ENCODE peak calls at places on chromosomes 3 and 15, in five cellular contexts. Q, J, B, L and X are unnamed samples.

GRCh38 chr3:183098538-183099025 is 714 bp downstream of the MCCC1 start:
- DNase-seq in Q (no peak), J (no peak), B (no peak), L (no peak), X (no peak)

GRCh38 chr3:64223809-64224570 is 1.3 kb downstream of the PRICKLE2 start:
- DNase-seq in Q (no peak), J (no peak), B (no peak), L (no peak), X (no peak)

GRCh38 chr15:64690578-64691296 is 84.7 kb downstream of the RBPMS2 start:
- DNase-seq in Q (no peak), J (no peak), B (no peak), L (no peak), X (no peak)

GRCh38 chr15:69604050-69604378 is 151.4 kb downstream of the RPLP1 start:
- DNase-seq in Q (no peak), J (peak), B (no peak), L (no peak), X (no peak)

GRCh38 chr15:55277116-55277564 is 12.5 kb downstream of the RAB27A start:
- DNase-seq in Q (no peak), J (no peak), B (peak), L (no peak), X (no peak)

GRCh38 chr3:47288966-47289910 is 6.5 kb downstream of the KLHL18 start:
- DNase-seq in Q (no peak), J (no peak), B (no peak), L (no peak), X (no peak)

GRCh38 chr3:72891053-72891855 is 3.4 kb downstream of the GXYLT2 start:
- DNase-seq in Q (no peak), J (peak), B (no peak), L (no peak), X (no peak)

GRCh38 chr3:81268526-81268925 is 492.9 kb downstream of the GBE1 start:
- DNase-seq in Q (no peak), J (no peak), B (no peak), L (no peak), X (no peak)

GRCh38 chr15:89105147-89105546 is 16.9 kb downstream of the ABHD2 start:
- DNase-seq in Q (no peak), J (peak), B (no peak), L (no peak), X (no peak)

GRCh38 chr3:7504886-7505775 is 644.2 kb downstream of the GRM7 start:
- DNase-seq in Q (no peak), J (peak), B (no peak), L (no peak), X (no peak)

GRCh38 chr15:69668963-69669362 is 216.3 kb downstream of the RPLP1 start:
- DNase-seq in Q (no peak), J (no peak), B (peak), L (no peak), X (no peak)

GRCh38 chr15:48109856-48110531 is 10.8 kb upstream of the SLC24A5 start:
- DNase-seq in Q (no peak), J (no peak), B (no peak), L (no peak), X (no peak)

GRCh38 chr3:59326246-59327024 is 276.6 kb upstream of the CFAP20DC start:
- DNase-seq in Q (peak), J (peak), B (no peak), L (peak), X (no peak)

GRCh38 chr15:23687143-23687470 is at the start of gene NDN:
- DNase-seq in Q (no peak), J (no peak), B (no peak), L (peak), X (peak)

GRCh38 chr15:93018574-93018973 is 70.4 kb downstream of the RGMA start:
- DNase-seq in Q (no peak), J (no peak), B (no peak), L (no peak), X (no peak)

GRCh38 chr3:100207886-100208285 is 52.9 kb upstream of the TBC1D23 start:
- DNase-seq in Q (no peak), J (no peak), B (no peak), L (no peak), X (no peak)

GRCh38 chr3:60812544-60812943 is 438.7 kb downstream of the FHIT start:
- DNase-seq in Q (no peak), J (no peak), B (no peak), L (no peak), X (no peak)

GRCh38 chr3:14925729-14926591 is 21.4 kb upstream of the NR2C2 start:
- DNase-seq in Q (peak), J (peak), B (no peak), L (peak), X (peak)

GRCh38 chr15:28098360-28098765 is 752 bp downstream of the OCA2 start:
- DNase-seq in Q (no peak), J (no peak), B (no peak), L (no peak), X (no peak)

GRCh38 chr3:25854635-25855034 is 64.7 kb downstream of the OXSM start:
- DNase-seq in Q (no peak), J (no peak), B (no peak), L (no peak), X (no peak)

GRCh38 chr3:188583476-188584161 is 429.7 kb downstream of the LPP start:
- DNase-seq in Q (no peak), J (no peak), B (no peak), L (no peak), X (no peak)

GRCh38 chr3:106206165-106206564 is 337.4 kb upstream of the CBLB start:
- DNase-seq in Q (no peak), J (no peak), B (peak), L (no peak), X (no peak)

GRCh38 chr3:141542202-141542959 is 55.6 kb downstream of the RASA2 start:
- DNase-seq in Q (no peak), J (no peak), B (no peak), L (no peak), X (no peak)

GRCh38 chr3:51676102-51676640 is 5.1 kb downstream of the TEX264 start:
- DNase-seq in Q (no peak), J (no peak), B (no peak), L (no peak), X (no peak)
- TF ChIP-seq SUZ12 in Q (no peak), J (no peak), B (no peak), L (no peak), X (no peak)

GRCh38 chr3:185254799-185255198 is 950 bp upstream of the EHHADH start:
- DNase-seq in Q (no peak), J (no peak), B (no peak), L (no peak), X (no peak)
- TF ChIP-seq SUZ12 in Q (no peak), J (no peak), B (no peak), L (no peak), X (no peak)

GRCh38 chr3:27224197-27224596 is 145.0 kb downstream of the NEK10 start:
- DNase-seq in Q (no peak), J (no peak), B (no peak), L (no peak), X (no peak)
- TF ChIP-seq SUZ12 in Q (no peak), J (no peak), B (no peak), L (no peak), X (no peak)

DNA sequence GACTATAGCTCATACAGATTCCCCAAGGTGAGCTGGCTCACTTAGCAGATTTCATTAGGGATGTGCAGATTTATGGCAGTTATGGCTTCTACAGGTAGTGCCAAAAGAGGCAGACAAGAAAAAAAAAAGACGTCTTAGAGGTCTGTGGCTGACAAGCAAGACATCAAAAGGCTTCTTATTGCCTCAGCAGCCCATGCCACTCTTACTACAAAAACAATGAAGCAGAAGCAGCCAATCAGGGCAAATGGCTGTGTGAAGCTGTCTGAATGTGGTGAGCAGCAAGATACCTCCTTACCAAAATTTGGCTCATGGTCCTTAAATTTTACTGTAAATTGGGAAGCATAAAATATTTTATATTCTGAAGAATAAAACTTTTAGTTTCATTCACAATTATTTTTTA is 557.5 kb upstream of the GOLIM4 start:
- DNase-seq in Q (no peak), J (no peak), B (no peak), L (no peak), X (no peak)
- TF ChIP-seq SUZ12 in Q (no peak), J (no peak), B (no peak), L (no peak), X (no peak)

GRCh38 chr15:75129788-75130187 is 71.9 kb upstream of the C15orf39 start:
- DNase-seq in Q (no peak), J (no peak), B (no peak), L (no peak), X (no peak)
- TF ChIP-seq SUZ12 in Q (no peak), J (no peak), B (no peak), L (no peak), X (no peak)

DNA sequence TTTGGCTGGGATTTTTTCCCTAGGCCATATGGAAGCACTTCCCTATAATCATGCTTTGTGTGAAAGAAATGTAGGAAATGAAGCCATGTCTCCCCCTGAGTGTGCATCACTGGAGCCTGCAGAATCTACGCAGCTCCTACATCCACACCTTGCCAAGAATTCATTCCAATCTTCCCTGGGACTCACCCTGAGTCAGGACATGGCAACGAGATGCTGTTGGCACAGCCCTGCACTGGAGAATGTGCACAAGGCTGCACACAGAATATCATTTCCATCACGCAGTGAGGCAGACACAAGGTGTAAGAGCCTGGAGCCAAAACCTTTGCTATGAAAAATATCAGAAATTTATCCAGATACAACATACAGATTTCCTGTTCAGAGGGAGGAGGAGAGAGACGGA is 189.6 kb downstream of the ADAMTSL3 start:
- DNase-seq in Q (no peak), J (no peak), B (no peak), L (no peak), X (no peak)
- TF ChIP-seq SUZ12 in Q (no peak), J (no peak), B (no peak), L (no peak), X (no peak)

DNA sequence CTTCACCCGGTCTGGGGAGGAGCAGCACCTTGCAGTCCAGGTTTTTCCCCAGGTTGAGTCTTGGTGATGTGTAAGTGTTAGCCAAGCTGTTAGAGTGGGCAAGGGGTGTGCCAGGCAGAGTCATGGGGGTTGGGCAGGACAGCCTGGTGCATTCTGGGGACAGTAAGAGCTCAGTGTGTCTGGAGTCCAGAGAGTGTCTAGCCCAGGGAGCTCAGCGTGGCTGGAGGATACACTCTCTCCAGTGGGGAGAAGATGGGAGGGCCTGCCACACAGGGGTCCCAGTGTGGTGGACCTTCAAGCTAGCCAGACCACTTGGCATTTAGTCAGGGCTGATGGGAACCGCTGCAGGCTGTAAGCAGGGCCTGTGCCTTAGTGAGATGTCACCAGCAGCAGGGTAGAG is 87.3 kb downstream of the AAGAB start:
- DNase-seq in Q (no peak), J (no peak), B (no peak), L (no peak), X (no peak)
- TF ChIP-seq SUZ12 in Q (no peak), J (no peak), B (no peak), L (no peak), X (no peak)

DNA sequence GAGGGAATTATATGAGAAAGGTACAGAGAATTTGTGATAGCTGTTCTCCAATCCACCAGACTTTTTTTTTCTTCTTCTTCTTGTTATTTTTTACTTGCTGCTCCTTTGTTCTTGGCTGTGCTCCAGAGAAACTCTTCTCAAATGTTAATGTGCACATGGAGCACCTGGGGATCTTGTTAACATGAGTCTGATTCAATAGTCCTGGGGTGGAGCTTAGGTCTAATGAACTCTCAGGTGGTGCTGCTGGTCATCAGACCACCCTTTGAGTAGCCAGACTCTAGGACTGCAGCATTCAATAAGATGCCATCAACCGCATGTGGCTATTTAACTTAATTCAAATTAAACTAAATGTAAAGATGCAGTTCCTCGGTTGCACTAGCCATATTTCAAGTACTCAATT is 47.5 kb downstream of the CRABP1 start:
- DNase-seq in Q (no peak), J (no peak), B (no peak), L (no peak), X (no peak)
- TF ChIP-seq SUZ12 in Q (no peak), J (no peak), B (no peak), L (no peak), X (no peak)